ENCODE peak calls at places on chromosomes 4 and X, in nine cellular contexts. I is ovary, T is lower leg skin, S is GM23248, Y is left lung, U is AG04449, H is tibial nerve, G is skeletal muscle cell, M is heart left ventricle. X is an unnamed sample.

GRCh38 chr4:38805530-38806145 is 1.0 kb upstream of the TLR1 start:
- DNase-seq in I (peak), T (no peak), S (peak), Y (peak), U (no peak), H (peak), G (no peak), M (peak), X (no peak)

GRCh38 chr4:124526321-124526720 is 186.2 kb downstream of the ANKRD50 start:
- DNase-seq in I (no peak), T (no peak), S (no peak), Y (no peak), U (no peak), H (no peak), G (no peak), M (no peak), X (no peak)

GRCh38 chrX:53312946-53313745 is 31.8 kb upstream of the IQSEC2 start:
- DNase-seq in I (peak), T (peak), S (peak), Y (no peak), U (peak), H (peak), G (no peak), M (no peak), X (peak)

GRCh38 chr4:27046851-27047250 is 186.2 kb downstream of the STIM2 start:
- DNase-seq in I (no peak), T (no peak), S (no peak), Y (no peak), U (no peak), H (no peak), G (no peak), M (no peak), X (no peak)

GRCh38 chrX:151763711-151764110 is 29.2 kb downstream of the CNGA2 start:
- DNase-seq in I (no peak), T (peak), S (no peak), Y (no peak), U (no peak), H (no peak), G (no peak), M (no peak), X (no peak)

GRCh38 chr4:38132140-38132673 is 172.0 kb downstream of the PTTG2 start:
- DNase-seq in I (peak), T (no peak), S (peak), Y (no peak), U (peak), H (peak), G (peak), M (peak), X (peak)

GRCh38 chrX:43743100-43743822 is 87.2 kb downstream of the MAOA start:
- DNase-seq in I (no peak), T (peak), S (no peak), Y (no peak), U (no peak), H (no peak), G (no peak), M (no peak), X (no peak)

GRCh38 chrX:57119416-57119815 is 1.9 kb downstream of the SPIN2B start:
- DNase-seq in I (no peak), T (no peak), S (no peak), Y (no peak), U (no peak), H (no peak), G (no peak), M (no peak), X (no peak)

GRCh38 chr4:184306949-184307348 is 89.3 kb upstream of the ENPP6 start:
- DNase-seq in I (no peak), T (no peak), S (peak), Y (no peak), U (no peak), H (no peak), G (peak), M (no peak), X (no peak)

GRCh38 chr4:81504685-81505598 is 33.2 kb upstream of the RASGEF1B start:
- DNase-seq in I (peak), T (peak), S (peak), Y (peak), U (no peak), H (peak), G (no peak), M (peak), X (peak)

GRCh38 chrX:29295987-29296680 is 708.9 kb downstream of the IL1RAPL1 start:
- DNase-seq in I (no peak), T (no peak), S (peak), Y (no peak), U (no peak), H (no peak), G (no peak), M (no peak), X (no peak)

GRCh38 chr4:122992111-122992510 is 69.7 kb upstream of the NUDT6 start:
- DNase-seq in I (no peak), T (no peak), S (peak), Y (no peak), U (no peak), H (no peak), G (no peak), M (no peak), X (no peak)

GRCh38 chr4:105634402-105634801 is 74.1 kb downstream of the INTS12 start:
- DNase-seq in I (no peak), T (no peak), S (no peak), Y (no peak), U (no peak), H (no peak), G (no peak), M (no peak), X (no peak)

GRCh38 chr4:15717126-15717525 is 14.3 kb downstream of the BST1 start:
- DNase-seq in I (no peak), T (no peak), S (peak), Y (no peak), U (no peak), H (no peak), G (no peak), M (no peak), X (no peak)

GRCh38 chr4:66955784-66956183 is 589.5 kb downstream of the CENPC start:
- DNase-seq in I (no peak), T (no peak), S (no peak), Y (no peak), U (no peak), H (no peak), G (no peak), M (no peak), X (no peak)

GRCh38 chr4:155984398-155984797 is 30.7 kb upstream of the CTSO start:
- DNase-seq in I (no peak), T (no peak), S (no peak), Y (no peak), U (no peak), H (no peak), G (no peak), M (no peak), X (no peak)

GRCh38 chr4:67939195-67939594 is 24.1 kb downstream of the TMPRSS11A start:
- DNase-seq in I (no peak), T (no peak), S (no peak), Y (no peak), U (no peak), H (no peak), G (no peak), M (no peak), X (no peak)

GRCh38 chrX:78527263-78527662 is 131.9 kb downstream of the RTL3 start:
- DNase-seq in I (no peak), T (no peak), S (peak), Y (no peak), U (no peak), H (no peak), G (no peak), M (no peak), X (no peak)

GRCh38 chr4:48653217-48654014 is 126.7 kb downstream of the FRYL start:
- DNase-seq in I (peak), T (no peak), S (peak), Y (peak), U (no peak), H (peak), G (peak), M (peak), X (peak)

GRCh38 chrX:74450803-74451449 is 29.6 kb downstream of the SLC16A2 start:
- DNase-seq in I (no peak), T (no peak), S (peak), Y (no peak), U (peak), H (peak), G (peak), M (no peak), X (no peak)

GRCh38 chr4:6674500-6675149 is 19.1 kb upstream of the S100P start:
- DNase-seq in I (no peak), T (no peak), S (peak), Y (no peak), U (no peak), H (no peak), G (no peak), M (no peak), X (peak)

GRCh38 chr4:6705638-6706037 is 4.0 kb downstream of the MRFAP1L1 start:
- DNase-seq in I (no peak), T (no peak), S (no peak), Y (no peak), U (no peak), H (no peak), G (no peak), M (no peak), X (no peak)

GRCh38 chr4:109303141-109303499 is 662 bp upstream of the COL25A1 start:
- DNase-seq in I (peak), T (no peak), S (peak), Y (no peak), U (no peak), H (no peak), G (no peak), M (peak), X (no peak)

GRCh38 chr4:4694296-4694772 is 152.5 kb upstream of the STX18 start:
- DNase-seq in I (peak), T (no peak), S (peak), Y (no peak), U (no peak), H (no peak), G (no peak), M (peak), X (no peak)

GRCh38 chr4:94621491-94622080 is 136.2 kb upstream of the BMPR1B start:
- DNase-seq in I (peak), T (no peak), S (peak), Y (no peak), U (no peak), H (peak), G (no peak), M (no peak), X (no peak)

GRCh38 chr4:13829457-13829856 is 201.9 kb upstream of the BOD1L1 start:
- DNase-seq in I (no peak), T (no peak), S (no peak), Y (no peak), U (no peak), H (no peak), G (no peak), M (no peak), X (no peak)

GRCh38 chr4:22460266-22460665 is 55.6 kb downstream of the ADGRA3 start:
- DNase-seq in I (no peak), T (no peak), S (no peak), Y (no peak), U (no peak), H (no peak), G (no peak), M (no peak), X (no peak)

GRCh38 chrX:119477812-119478232 is 9.6 kb downstream of the SLC25A5 start:
- DNase-seq in I (peak), T (peak), S (peak), Y (no peak), U (peak), H (peak), G (peak), M (peak), X (no peak)

GRCh38 chr4:173121044-173121685 is 47.4 kb upstream of the GALNT7 start:
- DNase-seq in I (no peak), T (no peak), S (peak), Y (no peak), U (peak), H (no peak), G (peak), M (no peak), X (no peak)

GRCh38 chr4:140720387-140721087 is 35.6 kb downstream of the TBC1D9 start:
- DNase-seq in I (no peak), T (no peak), S (no peak), Y (peak), U (no peak), H (no peak), G (no peak), M (no peak), X (no peak)
- H3K4me3 ChIP-seq in I (no peak), T (no peak), S (no peak), Y (no peak), U (no peak), H (no peak), G (no peak), M (peak), X (no peak)

DNA sequence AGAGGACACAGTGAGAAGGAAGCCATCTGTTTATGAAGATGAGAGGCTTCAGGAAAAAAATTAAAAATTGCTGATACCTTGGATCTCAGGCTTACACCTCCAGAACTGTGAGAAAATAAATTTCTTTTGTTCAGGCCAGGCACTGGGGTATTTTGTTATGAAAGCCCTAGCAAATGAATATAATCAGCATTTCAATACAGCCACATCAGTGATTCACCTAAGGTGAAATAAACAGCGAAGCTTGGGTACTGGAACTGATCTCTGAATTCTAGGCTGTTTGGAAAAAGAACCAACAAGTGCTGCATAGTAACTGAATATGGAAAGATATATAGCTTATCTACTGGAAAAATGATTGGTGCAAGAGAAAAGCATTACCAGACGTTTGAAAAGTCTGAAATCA is 88.5 kb downstream of the PDS5A start:
- DNase-seq in I (no peak), T (no peak), S (no peak), Y (no peak), U (no peak), H (no peak), G (no peak), M (no peak), X (no peak)
- H3K4me3 ChIP-seq in I (no peak), T (no peak), S (no peak), Y (no peak), U (no peak), H (no peak), G (no peak), M (no peak), X (no peak)

DNA sequence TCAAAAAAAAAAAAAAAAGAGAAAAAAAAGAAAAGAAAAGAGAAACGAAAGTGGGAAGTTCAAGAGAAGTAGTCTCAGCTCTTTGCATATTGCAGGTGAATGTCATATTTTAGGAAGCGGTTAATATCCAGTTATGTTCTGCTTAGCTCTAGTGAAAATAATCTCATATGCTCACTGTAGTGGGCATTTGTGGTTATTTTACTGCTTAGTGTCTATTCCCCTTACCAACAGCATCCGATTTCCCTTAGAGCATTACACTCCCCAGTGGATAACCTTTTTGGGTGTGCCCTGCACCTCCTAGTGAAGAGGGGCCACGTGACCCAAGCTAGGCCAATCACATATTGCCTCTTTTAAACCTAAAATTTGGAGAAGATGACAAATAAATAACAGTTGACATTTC is 111.2 kb upstream of the ZNF827 start:
- DNase-seq in I (no peak), T (no peak), S (no peak), Y (no peak), U (no peak), H (no peak), G (no peak), M (no peak), X (no peak)
- H3K4me3 ChIP-seq in I (no peak), T (no peak), S (no peak), Y (no peak), U (no peak), H (no peak), G (no peak), M (no peak), X (no peak)

GRCh38 chrX:40266490-40267333 is 169.0 kb upstream of the BCOR start:
- DNase-seq in I (peak), T (peak), S (peak), Y (peak), U (no peak), H (peak), G (no peak), M (peak), X (peak)
- H3K4me3 ChIP-seq in I (peak), T (no peak), S (peak), Y (peak), U (peak), H (peak), G (peak), M (peak), X (peak)

GRCh38 chr4:138092060-138092459 is 150.1 kb downstream of the SLC7A11 start:
- DNase-seq in I (no peak), T (no peak), S (no peak), Y (no peak), U (no peak), H (no peak), G (no peak), M (no peak), X (no peak)
- H3K4me3 ChIP-seq in I (no peak), T (no peak), S (no peak), Y (no peak), U (no peak), H (no peak), G (no peak), M (no peak), X (no peak)

GRCh38 chr4:20255251-20255586 is 3.5 kb downstream of the SLIT2 start:
- DNase-seq in I (no peak), T (no peak), S (peak), Y (no peak), U (no peak), H (no peak), G (no peak), M (no peak), X (no peak)
- H3K4me3 ChIP-seq in I (peak), T (no peak), S (peak), Y (peak), U (peak), H (peak), G (peak), M (peak), X (no peak)

DNA sequence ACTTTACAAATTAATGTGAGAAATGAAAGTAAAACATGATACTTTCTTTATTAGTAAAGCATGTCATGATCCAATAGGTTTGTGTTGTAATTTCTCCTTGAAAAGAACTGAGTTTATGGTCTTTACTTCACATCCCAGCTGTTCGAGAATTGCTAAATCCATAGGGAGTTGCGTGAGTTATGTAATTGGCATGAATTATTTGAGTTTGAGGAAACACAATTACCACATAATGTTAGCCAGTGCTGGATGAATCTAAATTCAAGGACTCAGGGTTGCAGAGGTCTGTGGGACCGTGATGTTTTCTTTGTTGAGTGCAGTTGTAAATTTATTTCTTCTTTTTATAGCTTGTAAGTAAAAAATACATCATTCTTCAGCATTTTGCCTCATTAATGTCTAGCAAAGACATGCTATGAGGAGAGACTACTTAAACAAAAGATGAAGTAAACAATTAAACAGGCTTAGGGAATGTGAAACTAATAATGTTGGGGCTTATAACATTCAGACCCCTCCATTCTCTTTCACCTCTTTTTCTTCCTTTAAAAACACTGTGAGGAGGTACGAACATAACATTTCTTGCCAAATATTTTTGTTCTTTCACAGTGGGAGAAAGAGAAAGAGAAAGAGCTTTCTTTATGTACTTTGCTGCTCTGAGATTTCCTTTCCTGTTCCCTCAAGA is 159.7 kb upstream of the ANK2 start:
- DNase-seq in I (no peak), T (no peak), S (peak), Y (no peak), U (peak), H (peak), G (peak), M (no peak), X (no peak)
- H3K4me3 ChIP-seq in I (peak), T (no peak), S (peak), Y (no peak), U (peak), H (peak), G (peak), M (peak), X (no peak)

GRCh38 chr4:70842761-70843435 is 3.2 kb upstream of the GRSF1 start:
- DNase-seq in I (no peak), T (no peak), S (no peak), Y (no peak), U (no peak), H (no peak), G (no peak), M (no peak), X (no peak)
- H3K4me3 ChIP-seq in I (no peak), T (no peak), S (no peak), Y (no peak), U (no peak), H (no peak), G (no peak), M (no peak), X (no peak)

GRCh38 chr4:84481879-84482245 is 17.2 kb downstream of the NKX6-1 start:
- DNase-seq in I (no peak), T (no peak), S (no peak), Y (no peak), U (no peak), H (no peak), G (no peak), M (no peak), X (no peak)
- H3K4me3 ChIP-seq in I (no peak), T (no peak), S (no peak), Y (no peak), U (no peak), H (no peak), G (no peak), M (no peak), X (no peak)